ENCODE peak calls at places on chromosomes 7 and 10, in seven cellular contexts. One of them, this sample, is unnamed.

GRCh38 chr7:113304104-113304503 is 185.8 kb upstream of the SMIM30 start:
- DNase-seq in heart left ventricle: no peak
- DNase-seq in GM23248: no peak
- DNase-seq in pancreas: no peak
- DNase-seq in tibial artery: no peak
- DNase-seq in H9: no peak
- DNase-seq in keratinocyte: no peak
- DNase-seq in this sample: no peak

GRCh38 chr10:109889867-109890266 is 33.4 kb downstream of the XPNPEP1 start:
- DNase-seq in heart left ventricle: no peak
- DNase-seq in GM23248: peak; percentile 86
- DNase-seq in pancreas: no peak
- DNase-seq in tibial artery: no peak
- DNase-seq in H9: peak; percentile 15
- DNase-seq in keratinocyte: peak; percentile 28
- DNase-seq in this sample: no peak

GRCh38 chr10:103491729-103492364 is 1.7 kb upstream of the NEURL1 start:
- DNase-seq in heart left ventricle: peak; percentile 22
- DNase-seq in GM23248: peak; percentile 87
- DNase-seq in pancreas: no peak
- DNase-seq in tibial artery: no peak
- DNase-seq in H9: no peak
- DNase-seq in keratinocyte: peak; percentile 99
- DNase-seq in this sample: no peak

GRCh38 chr10:126376956-126377355 is 11.3 kb downstream of the ADAM12 start:
- DNase-seq in heart left ventricle: no peak
- DNase-seq in GM23248: peak; percentile 65
- DNase-seq in pancreas: no peak
- DNase-seq in tibial artery: no peak
- DNase-seq in H9: no peak
- DNase-seq in keratinocyte: peak; percentile 9
- DNase-seq in this sample: no peak

GRCh38 chr10:67969875-67970274 is 85.4 kb downstream of the SIRT1 start:
- DNase-seq in heart left ventricle: no peak
- DNase-seq in GM23248: no peak
- DNase-seq in pancreas: no peak
- DNase-seq in tibial artery: no peak
- DNase-seq in H9: no peak
- DNase-seq in keratinocyte: no peak
- DNase-seq in this sample: no peak

GRCh38 chr10:102729090-102730026 is 14.4 kb upstream of the WBP1L start:
- DNase-seq in heart left ventricle: peak; percentile 85
- DNase-seq in GM23248: peak; percentile 90
- DNase-seq in pancreas: peak; percentile 95
- DNase-seq in tibial artery: peak; percentile 88
- DNase-seq in H9: peak; percentile 88
- DNase-seq in keratinocyte: no peak
- DNase-seq in this sample: peak; percentile 87

GRCh38 chr10:78502208-78502943 is 468.7 kb downstream of the RPS24 start:
- DNase-seq in heart left ventricle: no peak
- DNase-seq in GM23248: peak; percentile 58
- DNase-seq in pancreas: no peak
- DNase-seq in tibial artery: no peak
- DNase-seq in H9: no peak
- DNase-seq in keratinocyte: no peak
- DNase-seq in this sample: no peak

GRCh38 chr7:116211913-116212596 is 1.7 kb downstream of the TES start:
- DNase-seq in heart left ventricle: no peak
- DNase-seq in GM23248: peak; percentile 43
- DNase-seq in pancreas: no peak
- DNase-seq in tibial artery: no peak
- DNase-seq in H9: no peak
- DNase-seq in keratinocyte: no peak
- DNase-seq in this sample: no peak

GRCh38 chr10:110802551-110803238 is 69.0 kb upstream of the PDCD4 start:
- DNase-seq in heart left ventricle: peak; percentile 83
- DNase-seq in GM23248: peak; percentile 93
- DNase-seq in pancreas: peak; percentile 82
- DNase-seq in tibial artery: peak; percentile 77
- DNase-seq in H9: no peak
- DNase-seq in keratinocyte: no peak
- DNase-seq in this sample: peak; percentile 69

DNA sequence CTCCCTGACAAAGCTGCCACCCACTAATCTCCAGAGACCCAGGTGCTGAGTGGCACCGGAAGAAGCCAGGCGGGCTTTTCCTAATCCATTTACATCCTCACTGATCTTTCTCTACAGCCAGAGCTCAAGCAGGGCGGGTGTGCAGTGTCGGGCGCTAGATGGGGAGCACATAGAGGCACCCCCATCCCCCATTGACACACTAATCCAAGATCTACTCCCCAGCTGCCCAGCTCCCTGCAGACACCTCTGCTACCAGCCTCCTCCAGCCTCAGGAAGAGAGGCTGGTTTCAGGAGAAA is 22.2 kb downstream of the FRMPD2 start:
- DNase-seq in heart left ventricle: no peak
- DNase-seq in GM23248: no peak
- DNase-seq in pancreas: no peak
- DNase-seq in tibial artery: no peak
- DNase-seq in H9: no peak
- DNase-seq in keratinocyte: no peak
- DNase-seq in this sample: no peak
- H3K27ac ChIP-seq in heart left ventricle: no peak overlapping the region
- H3K27ac ChIP-seq in GM23248: no peak overlapping the region
- H3K27ac ChIP-seq in pancreas: no peak overlapping the region
- H3K27ac ChIP-seq in tibial artery: no peak overlapping the region
- H3K27ac ChIP-seq in H9: no peak overlapping the region
- H3K27ac ChIP-seq in keratinocyte: no peak overlapping the region
- H3K27ac ChIP-seq in this sample: no peak overlapping the region

GRCh38 chr7:151175047-151175792 is 7.7 kb upstream of the GBX1 start:
- DNase-seq in heart left ventricle: no peak
- DNase-seq in GM23248: no peak
- DNase-seq in pancreas: no peak
- DNase-seq in tibial artery: no peak
- DNase-seq in H9: peak; percentile 14
- DNase-seq in keratinocyte: no peak
- DNase-seq in this sample: no peak
- H3K27me3 ChIP-seq in heart left ventricle: no peaks in the 10 kb centered on the region
- H3K27me3 ChIP-seq in GM23248: peaks cover 66% of the 10 kb centered on the region
- H3K27me3 ChIP-seq in pancreas: peaks cover 9% of the 10 kb centered on the region
- H3K27me3 ChIP-seq in tibial artery: no peaks in the 10 kb centered on the region
- H3K27me3 ChIP-seq in H9: peaks cover 4% of the 10 kb centered on the region
- H3K27me3 ChIP-seq in keratinocyte: peaks cover 32% of the 10 kb centered on the region
- H3K27me3 ChIP-seq in this sample: peaks cover 63% of the 10 kb centered on the region

DNA sequence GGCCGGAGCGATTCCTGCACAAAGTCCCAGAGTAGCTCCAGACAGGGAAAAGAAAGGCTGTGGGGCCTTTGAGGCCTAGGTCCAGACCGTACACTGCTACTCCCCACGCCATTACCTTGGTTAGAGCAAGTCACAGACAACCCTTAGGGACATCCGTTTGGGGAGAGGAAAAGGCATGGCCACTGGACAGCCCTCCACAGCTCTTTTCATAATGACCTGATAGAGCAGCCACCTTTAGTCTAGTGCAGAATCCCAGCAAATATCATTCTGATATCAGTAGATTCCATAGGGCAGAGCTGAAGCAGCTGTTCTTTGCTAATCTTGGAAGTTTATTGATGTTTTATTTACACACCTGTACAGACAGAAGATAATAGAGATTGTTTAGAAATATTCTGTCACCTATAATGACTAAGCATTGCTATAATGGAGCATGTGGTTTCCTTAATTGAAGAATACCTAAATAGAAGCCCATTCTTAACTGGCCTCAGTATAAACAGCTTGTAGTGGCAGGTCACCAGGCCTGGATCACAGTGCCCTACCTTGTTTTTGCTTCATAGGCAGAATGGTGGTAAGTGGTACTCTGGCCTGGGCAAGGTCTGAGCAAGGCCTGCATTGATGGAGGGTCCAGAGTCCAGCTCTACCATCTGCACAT is 27.9 kb downstream of the OGDH start:
- DNase-seq in heart left ventricle: no peak
- DNase-seq in GM23248: no peak
- DNase-seq in pancreas: no peak
- DNase-seq in tibial artery: no peak
- DNase-seq in H9: no peak
- DNase-seq in keratinocyte: no peak
- DNase-seq in this sample: no peak
- H3K4me1 ChIP-seq in heart left ventricle: peaks cover 36% of the 10 kb centered on the region
- H3K4me1 ChIP-seq in GM23248: peaks cover 47% of the 10 kb centered on the region
- H3K4me1 ChIP-seq in pancreas: peaks cover 36% of the 10 kb centered on the region
- H3K4me1 ChIP-seq in tibial artery: peaks cover 4% of the 10 kb centered on the region
- H3K4me1 ChIP-seq in H9: peaks cover 2% of the 10 kb centered on the region
- H3K4me1 ChIP-seq in keratinocyte: peaks cover 51% of the 10 kb centered on the region
- H3K4me1 ChIP-seq in this sample: peaks cover 98% of the 10 kb centered on the region

DNA sequence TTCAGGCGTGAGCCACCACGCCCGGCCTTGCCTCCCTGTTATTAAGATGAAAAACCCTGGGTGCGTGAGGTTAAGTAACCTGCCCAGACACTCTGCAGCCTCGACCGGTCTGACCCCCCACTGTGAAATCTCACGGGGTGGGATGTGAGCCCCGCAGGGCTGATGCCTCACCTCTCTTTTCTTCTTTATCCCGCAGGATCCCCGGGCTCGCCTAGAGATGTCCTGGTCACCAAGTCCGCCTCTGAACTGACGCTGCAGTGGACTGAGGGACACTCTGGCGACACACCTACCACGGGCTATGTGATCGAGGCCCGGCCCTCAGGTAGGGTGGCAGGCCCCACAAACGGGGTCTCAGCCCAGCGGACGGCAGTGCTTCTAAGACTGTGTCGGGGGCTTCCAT is 461.1 kb upstream of the FOXK1 start:
- DNase-seq in heart left ventricle: no peak
- DNase-seq in GM23248: no peak
- DNase-seq in pancreas: no peak
- DNase-seq in tibial artery: no peak
- DNase-seq in H9: no peak
- DNase-seq in keratinocyte: no peak
- DNase-seq in this sample: no peak
- H3K27ac ChIP-seq in heart left ventricle: no peak overlapping the region
- H3K27ac ChIP-seq in GM23248: no peak overlapping the region
- H3K27ac ChIP-seq in pancreas: no peak overlapping the region
- H3K27ac ChIP-seq in tibial artery: no peak overlapping the region
- H3K27ac ChIP-seq in H9: no peak overlapping the region
- H3K27ac ChIP-seq in keratinocyte: no peak overlapping the region
- H3K27ac ChIP-seq in this sample: no peak overlapping the region

DNA sequence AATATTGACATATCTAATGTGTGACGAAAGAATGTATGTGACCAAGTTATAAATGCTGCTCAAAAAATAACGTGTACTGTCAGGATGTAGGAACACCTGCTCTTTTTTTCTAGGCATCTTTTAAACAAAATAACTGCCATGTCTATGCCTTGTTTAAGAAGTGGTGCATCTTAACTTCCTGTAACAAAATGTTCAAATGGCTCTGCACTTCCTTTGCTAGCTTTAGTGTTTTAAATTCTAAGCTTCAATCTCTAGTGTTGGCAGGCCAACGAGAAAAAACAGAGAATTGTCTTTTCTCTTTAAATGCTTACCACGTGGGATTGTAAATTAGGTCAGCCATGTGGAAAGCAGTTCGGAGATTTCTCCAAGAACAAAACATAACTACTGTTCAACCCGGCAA is 14.6 kb upstream of the PDSS1 start:
- DNase-seq in heart left ventricle: no peak
- DNase-seq in GM23248: no peak
- DNase-seq in pancreas: no peak
- DNase-seq in tibial artery: no peak
- DNase-seq in H9: no peak
- DNase-seq in keratinocyte: no peak
- DNase-seq in this sample: no peak
- H3K27me3 ChIP-seq in heart left ventricle: no peaks in the 10 kb centered on the region
- H3K27me3 ChIP-seq in GM23248: peaks cover 5% of the 10 kb centered on the region
- H3K27me3 ChIP-seq in pancreas: no peaks in the 10 kb centered on the region
- H3K27me3 ChIP-seq in tibial artery: no peaks in the 10 kb centered on the region
- H3K27me3 ChIP-seq in H9: no peaks in the 10 kb centered on the region
- H3K27me3 ChIP-seq in keratinocyte: no peaks in the 10 kb centered on the region
- H3K27me3 ChIP-seq in this sample: peaks cover 44% of the 10 kb centered on the region

GRCh38 chr7:69776611-69777010 is 178.3 kb downstream of the AUTS2 start:
- DNase-seq in heart left ventricle: no peak
- DNase-seq in GM23248: peak; percentile 38
- DNase-seq in pancreas: no peak
- DNase-seq in tibial artery: no peak
- DNase-seq in H9: no peak
- DNase-seq in keratinocyte: no peak
- DNase-seq in this sample: no peak
- H3K4me1 ChIP-seq in heart left ventricle: no peaks in the 10 kb centered on the region
- H3K4me1 ChIP-seq in GM23248: peaks cover 9% of the 10 kb centered on the region
- H3K4me1 ChIP-seq in pancreas: no peaks in the 10 kb centered on the region
- H3K4me1 ChIP-seq in tibial artery: no peaks in the 10 kb centered on the region
- H3K4me1 ChIP-seq in H9: no peaks in the 10 kb centered on the region
- H3K4me1 ChIP-seq in keratinocyte: peaks cover 18% of the 10 kb centered on the region
- H3K4me1 ChIP-seq in this sample: peaks cover 31% of the 10 kb centered on the region

GRCh38 chr7:45117582-45117981 is 6.1 kb upstream of the TBRG4 start:
- DNase-seq in heart left ventricle: no peak
- DNase-seq in GM23248: no peak
- DNase-seq in pancreas: no peak
- DNase-seq in tibial artery: no peak
- DNase-seq in H9: no peak
- DNase-seq in keratinocyte: no peak
- DNase-seq in this sample: no peak

GRCh38 chr7:45108863-45109262 is 2.6 kb downstream of the TBRG4 start:
- DNase-seq in heart left ventricle: no peak
- DNase-seq in GM23248: no peak
- DNase-seq in pancreas: no peak
- DNase-seq in tibial artery: no peak
- DNase-seq in H9: no peak
- DNase-seq in keratinocyte: no peak
- DNase-seq in this sample: no peak

GRCh38 chr7:45111298-45112223 is at the start of gene TBRG4:
- DNase-seq in heart left ventricle: peak; percentile 93
- DNase-seq in GM23248: peak; percentile 98
- DNase-seq in pancreas: peak; percentile 97
- DNase-seq in tibial artery: peak; percentile 91
- DNase-seq in H9: peak; percentile 93
- DNase-seq in keratinocyte: peak; percentile 33
- DNase-seq in this sample: peak; percentile 96

GRCh38 chr7:45116048-45116447 is 4.6 kb upstream of the TBRG4 start:
- DNase-seq in heart left ventricle: no peak
- DNase-seq in GM23248: no peak
- DNase-seq in pancreas: no peak
- DNase-seq in tibial artery: no peak
- DNase-seq in H9: no peak
- DNase-seq in keratinocyte: no peak
- DNase-seq in this sample: no peak

DNA sequence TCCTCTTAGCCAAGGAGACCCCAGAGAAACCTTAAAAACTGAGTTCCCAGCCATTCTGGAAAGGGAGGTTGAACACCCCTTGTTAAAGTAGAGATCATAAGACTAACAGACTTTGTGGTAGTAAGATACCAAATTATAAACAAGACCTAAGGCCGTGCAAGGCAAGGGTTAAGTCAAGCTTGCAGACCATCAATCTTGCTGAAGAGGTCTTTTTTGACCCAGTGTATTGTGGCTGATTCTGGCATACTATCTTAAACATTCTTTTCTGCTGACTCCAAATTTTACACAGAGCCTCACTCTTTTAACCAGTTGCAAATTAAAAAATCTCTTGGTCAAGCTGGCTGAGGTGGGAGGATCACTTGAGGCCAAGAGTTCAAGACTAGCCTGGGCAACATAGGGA is 1.2 kb upstream of the TBRG4 start:
- DNase-seq in heart left ventricle: no peak
- DNase-seq in GM23248: peak; percentile 52
- DNase-seq in pancreas: no peak
- DNase-seq in tibial artery: no peak
- DNase-seq in H9: no peak
- DNase-seq in keratinocyte: no peak
- DNase-seq in this sample: no peak
- H3K27ac ChIP-seq in heart left ventricle: no peak overlapping the region
- H3K27ac ChIP-seq in GM23248: peak overlapping the region; percentile 95
- H3K27ac ChIP-seq in pancreas: no peak overlapping the region
- H3K27ac ChIP-seq in tibial artery: no peak overlapping the region
- H3K27ac ChIP-seq in H9: no peak overlapping the region
- H3K27ac ChIP-seq in keratinocyte: no peak overlapping the region
- H3K27ac ChIP-seq in this sample: peak overlapping the region; percentile 98

This sample was measured in left ventricle myocardium inferior.